ENCODE peak calls at places on chromosome 22, in five cellular contexts. S, T, F, K and C are unnamed samples.

GRCh38 chr22:26998134-26998533 is 340.7 kb downstream of the MIAT start:
- DNase-seq in T (no peak), F (no peak), K (no peak), S (no peak), C (no peak)

GRCh38 chr22:22141771-22142591 is 102.6 kb upstream of the VPREB1 start:
- DNase-seq in F (no peak), K (no peak), S (no peak), T (no peak), C (no peak)

GRCh38 chr22:42805016-42805997 is 51.8 kb downstream of the ARFGAP3 start:
- DNase-seq in K (no peak), S (peak; percentile 93), F (no peak), T (no peak), C (no peak)

GRCh38 chr22:20885557-20886323 is 26.9 kb downstream of the SNAP29 start:
- DNase-seq in T (peak; percentile 69), F (no peak), S (peak; percentile 85), K (peak; percentile 98), C (peak; percentile 58)

GRCh38 chr22:47539374-47539773 is 776.9 kb downstream of the TBC1D22A start:
- DNase-seq in T (no peak), F (no peak), K (no peak), S (no peak), C (no peak)

GRCh38 chr22:43042101-43042780 is 27.3 kb upstream of the PACSIN2 start:
- DNase-seq in K (no peak), T (no peak), S (no peak), F (no peak), C (no peak)

GRCh38 chr22:19770349-19771220 is 10.0 kb downstream of the TBX1 start:
- DNase-seq in F (no peak), S (no peak), T (no peak), K (no peak), C (no peak)

GRCh38 chr22:37499006-37499707 is 13.0 kb upstream of the MFNG start:
- DNase-seq in T (no peak), S (no peak), K (no peak), F (no peak), C (no peak)

GRCh38 chr22:48888466-48889208 is 939.0 kb downstream of the BRD1 start:
- DNase-seq in S (no peak), K (no peak), F (no peak), T (no peak), C (no peak)

GRCh38 chr22:23519442-23520177 is 60.5 kb downstream of the IGLL1 start:
- DNase-seq in F (no peak), S (no peak), K (no peak), T (no peak), C (no peak)

GRCh38 chr22:23517804-23518380 is 62.2 kb downstream of the IGLL1 start:
- DNase-seq in S (no peak), T (no peak), K (no peak), F (no peak), C (no peak)

GRCh38 chr22:23516304-23516703 is 63.8 kb downstream of the IGLL1 start:
- DNase-seq in F (no peak), K (no peak), T (no peak), S (peak; percentile 74), C (no peak)

GRCh38 chr22:23520875-23521441 is 59.1 kb downstream of the IGLL1 start:
- DNase-seq in F (no peak), T (no peak), S (peak; percentile 55), K (peak; percentile 33), C (no peak)

DNA sequence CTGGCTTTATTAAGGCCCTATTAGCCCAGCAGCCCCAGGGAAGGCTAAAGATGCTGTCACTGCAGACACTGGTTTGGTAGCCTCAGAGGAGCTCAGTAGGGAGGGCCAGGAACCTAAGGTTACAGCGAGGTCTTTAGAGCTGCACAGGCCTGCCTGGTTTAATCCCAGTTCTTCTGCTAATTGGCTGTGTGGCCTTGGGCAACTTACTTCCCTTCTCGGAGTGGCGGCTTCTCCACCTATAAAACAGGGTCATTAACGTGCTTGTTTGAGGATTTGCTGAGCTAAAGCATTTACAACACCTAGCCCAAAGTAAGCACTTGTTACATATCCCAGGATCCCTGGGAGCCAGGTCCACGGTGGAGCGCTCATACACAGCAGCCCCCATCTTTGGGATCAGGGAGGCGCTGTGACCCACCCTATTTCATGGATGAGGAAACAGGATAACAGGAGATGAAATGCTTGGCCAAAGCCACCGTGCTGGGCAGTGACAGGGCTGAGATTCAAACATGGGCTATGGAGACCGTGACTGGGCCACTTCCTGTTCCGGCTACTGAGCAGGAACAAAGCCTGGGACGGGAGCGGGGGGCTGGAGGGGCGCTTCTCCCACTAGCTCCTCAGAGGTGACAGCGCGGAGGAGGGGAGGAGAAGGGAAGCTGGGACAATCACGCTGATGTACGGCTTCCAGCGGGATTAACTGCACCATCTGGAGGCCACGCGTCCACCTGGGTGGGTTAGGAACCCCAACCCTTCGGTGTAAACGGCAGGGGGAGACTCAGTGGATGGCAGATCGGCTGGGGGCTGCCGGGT is 61.5 kb downstream of the IGLL1 start:
- DNase-seq in F (no peak), T (no peak), K (no peak), S (no peak), C (no peak)
- H3K36me3 ChIP-seq in F (no peaks in the 10 kb centered on the region), T (no peaks in the 10 kb centered on the region), K (no peaks in the 10 kb centered on the region), S (no peaks in the 10 kb centered on the region), C (no peaks in the 10 kb centered on the region)

DNA sequence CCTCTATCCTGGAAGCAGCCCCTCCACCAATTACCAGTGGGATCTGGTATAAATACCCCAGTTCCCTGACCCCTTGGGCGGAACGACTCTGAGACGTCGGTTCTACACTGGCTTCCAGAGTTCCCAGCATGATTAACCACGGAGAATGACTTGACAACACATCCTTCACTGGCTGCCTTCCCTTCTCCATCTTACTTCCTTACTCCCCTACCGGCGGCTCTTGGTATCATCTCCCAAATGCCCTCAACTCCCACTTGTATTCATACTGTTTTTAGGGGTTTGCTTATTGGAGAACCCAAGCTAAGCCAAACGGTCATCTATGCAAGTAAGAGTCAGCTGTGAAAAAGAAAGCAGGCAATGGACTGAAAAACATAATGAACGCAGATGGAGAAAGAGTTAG is 56.1 kb downstream of the APOL3 start:
- DNase-seq in S (no peak), K (peak; percentile 33), T (no peak), F (no peak), C (no peak)
- TF ChIP-seq ZNF274 in S (no peak), K (no peak), T (no peak), F (no peak), C (no peak)

DNA sequence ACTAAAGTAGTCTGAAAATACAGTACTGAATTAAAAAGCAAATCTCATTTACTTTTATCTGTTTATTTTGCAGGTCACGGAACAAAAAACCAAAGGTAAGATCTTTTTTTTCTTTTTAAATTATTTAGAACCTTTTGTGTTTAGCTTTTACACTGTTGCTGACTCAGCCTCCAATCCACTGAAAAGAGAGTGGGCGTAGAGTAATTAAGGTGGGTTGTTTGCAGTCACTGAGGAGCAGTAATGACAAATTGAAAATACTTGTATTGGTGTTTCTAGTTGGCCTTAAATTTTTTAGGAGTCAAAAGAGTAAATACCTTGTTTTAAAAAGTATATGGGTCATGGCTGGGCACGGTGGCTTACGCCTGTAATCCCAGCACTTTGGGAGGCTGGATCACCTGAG is 73.4 kb downstream of the TNRC6B start:
- DNase-seq in F (no peak), K (no peak), T (no peak), S (no peak), C (no peak)
- TF ChIP-seq SIN3A in F (no peak), K (no peak), T (no peak), S (no peak), C (no peak)

GRCh38 chr22:33657670-33658069 is 262.6 kb downstream of the LARGE1 start:
- DNase-seq in T (no peak), F (no peak), S (no peak), K (no peak), C (no peak)
- H3K36me3 ChIP-seq in T (no peaks in the 10 kb centered on the region), F (no peaks in the 10 kb centered on the region), S (no peaks in the 10 kb centered on the region), K (no peaks in the 10 kb centered on the region), C (no peaks in the 10 kb centered on the region)

DNA sequence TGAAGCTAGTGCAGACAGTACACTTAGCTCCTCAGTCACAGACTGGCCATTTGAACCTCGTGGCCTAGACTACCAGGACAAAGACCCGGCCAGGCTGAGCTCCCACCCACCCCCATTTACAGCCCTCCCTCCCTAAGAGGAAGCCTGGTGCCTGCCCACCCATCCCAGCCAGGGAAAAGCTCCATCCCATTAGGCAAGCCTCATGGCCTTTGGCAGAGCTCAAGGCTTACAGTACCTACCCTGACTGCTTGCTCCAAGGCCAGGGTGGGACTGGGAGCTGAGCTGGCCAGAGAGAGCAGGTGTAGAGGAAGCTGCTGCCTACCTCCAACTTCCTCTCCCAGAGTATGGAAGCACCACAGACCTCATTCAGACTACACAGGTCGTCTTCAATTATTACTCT is 7.5 kb downstream of the PIK3IP1 start:
- DNase-seq in S (no peak), T (no peak), K (no peak), F (no peak), C (no peak)
- TF ChIP-seq ZNF274 in S (no peak), T (no peak), K (no peak), F (no peak), C (no peak)

GRCh38 chr22:44743804-44744211 is 8.6 kb upstream of the ARHGAP8 start:
- DNase-seq in T (no peak), K (no peak), S (no peak), F (no peak), C (no peak)
- TF ChIP-seq SIN3A in T (no peak), K (no peak), S (no peak), F (no peak), C (no peak)

DNA sequence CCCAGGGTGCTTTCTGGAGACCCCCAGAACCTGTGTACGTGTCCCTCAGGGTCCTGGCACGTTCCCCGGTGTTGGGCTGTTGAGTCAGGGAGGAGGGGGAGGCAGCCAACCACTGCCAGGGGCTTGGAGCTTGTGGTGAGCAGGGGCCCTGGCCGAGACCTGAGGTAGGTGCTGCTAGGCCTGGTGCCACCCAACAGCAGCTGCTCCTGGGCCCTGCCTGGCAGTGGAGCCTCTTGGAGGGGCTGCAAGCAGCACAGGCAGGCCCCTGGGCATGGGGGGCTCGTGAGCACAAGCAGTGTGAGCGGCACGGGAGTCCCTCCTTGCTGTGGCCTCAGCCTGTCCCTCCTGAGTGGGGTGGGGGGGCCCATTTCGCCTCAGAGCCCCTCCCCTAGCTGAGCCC is 7.2 kb upstream of the SELENOO start:
- DNase-seq in T (no peak), F (no peak), K (no peak), S (no peak), C (no peak)
- H3K36me3 ChIP-seq in T (peaks cover 6% of the 10 kb centered on the region), F (peaks cover 42% of the 10 kb centered on the region), K (peaks cover 61% of the 10 kb centered on the region), S (peaks cover 21% of the 10 kb centered on the region), C (peaks cover 20% of the 10 kb centered on the region)

DNA sequence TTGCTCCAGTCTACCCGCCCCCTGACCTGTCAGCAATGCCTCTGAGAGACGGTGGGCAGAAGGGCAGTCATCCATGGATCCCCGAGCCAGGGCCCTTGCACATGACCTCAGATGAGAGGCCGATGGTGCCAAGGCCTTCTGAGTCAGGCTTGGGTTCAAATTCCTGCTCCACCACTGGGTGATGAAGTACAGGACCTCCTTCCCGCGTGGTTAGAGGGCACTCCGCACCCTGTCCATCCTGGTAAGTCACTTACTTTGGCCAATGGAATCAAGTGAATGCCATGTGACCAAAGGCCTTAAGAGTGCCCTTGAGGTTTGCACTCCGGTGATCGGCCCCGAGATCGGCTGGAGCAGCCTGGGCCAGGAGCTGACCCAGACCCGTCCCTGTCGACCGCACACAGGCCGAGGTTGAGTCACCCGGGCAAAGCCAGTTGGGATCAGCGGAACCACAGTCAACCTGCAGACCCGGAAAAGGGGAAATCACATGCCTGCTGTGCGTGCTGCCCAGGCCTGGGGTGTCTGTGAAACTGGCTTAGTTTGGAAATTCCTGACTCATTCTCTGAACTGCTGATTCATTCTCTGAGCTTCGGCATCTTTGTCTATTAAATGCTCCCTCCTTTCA is 48.9 kb downstream of the RTL6 start:
- DNase-seq in K (peak; percentile 12), F (no peak), T (no peak), S (no peak), C (no peak)
- TF ChIP-seq ZNF274 in K (no peak), F (no peak), T (no peak), S (no peak), C (no peak)